ENCODE peak calls at places on chromosomes 2 and 18, in four cellular contexts. G, C, P and A are unnamed samples.

GRCh38 chr2:227415538-227416424 is 28.0 kb upstream of the SCYGR1 start:
- DNase-seq in G (no peak), P (no peak), C (peak; percentile 92), A (no peak)

GRCh38 chr2:218671077-218671653 is 637 bp downstream of the RNF25 start:
- DNase-seq in G (no peak), P (no peak), C (peak; percentile 15), A (no peak)

GRCh38 chr2:71617266-71617665 is 163.9 kb downstream of the DYSF start:
- DNase-seq in G (no peak), C (no peak), P (no peak), A (no peak)

GRCh38 chr2:229731916-229732315 is 17.6 kb upstream of the DNER start:
- DNase-seq in P (no peak), G (no peak), C (peak; percentile 78), A (no peak)

GRCh38 chr2:25324905-25325592 is 16.7 kb downstream of the DNMT3A start:
- DNase-seq in G (no peak), C (peak; percentile 51), P (no peak), A (no peak)

GRCh38 chr2:128773641-128774319 is 455.1 kb upstream of the HS6ST1 start:
- DNase-seq in P (no peak), C (no peak), G (no peak), A (no peak)

GRCh38 chr18:49613741-49614151 is 51.9 kb downstream of the LIPG start:
- DNase-seq in P (no peak), G (no peak), C (no peak), A (no peak)

GRCh38 chr2:160014227-160014626 is 48.2 kb downstream of the PLA2R1 start:
- DNase-seq in P (no peak), G (no peak), C (peak; percentile 26), A (no peak)

GRCh38 chr2:235156055-235156454 is 204.2 kb downstream of the SH3BP4 start:
- DNase-seq in P (no peak), C (no peak), G (no peak), A (no peak)

GRCh38 chr18:56286775-56287174 is 351.6 kb downstream of the TXNL1 start:
- DNase-seq in C (peak; percentile 47), P (no peak), G (no peak), A (no peak)

GRCh38 chr2:207235621-207236020 is 69.9 kb upstream of the KLF7 start:
- DNase-seq in G (no peak), C (no peak), P (no peak), A (no peak)

GRCh38 chr2:218876562-218877219 is 4.0 kb upstream of the WNT10A start:
- DNase-seq in G (peak; percentile 84), P (peak; percentile 54), C (peak; percentile 73), A (no peak)

GRCh38 chr18:48541026-48541746 is 2.4 kb downstream of the CTIF start:
- DNase-seq in C (peak; percentile 84), P (no peak), G (no peak), A (no peak)

GRCh38 chr18:54358495-54358793 is 738 bp downstream of the C18orf54 start:
- DNase-seq in C (peak; percentile 29), P (no peak), G (no peak), A (no peak)

GRCh38 chr18:7370812-7371211 is 139.9 kb downstream of the LRRC30 start:
- DNase-seq in P (no peak), C (peak; percentile 41), G (no peak), A (peak; percentile 5)

GRCh38 chr18:65610939-65611338 is 139.9 kb upstream of the CDH7 start:
- DNase-seq in P (no peak), G (no peak), C (no peak), A (no peak)

GRCh38 chr2:241833101-241833937 is 24.3 kb downstream of the NEU4 start:
- DNase-seq in C (peak; percentile 67), P (no peak), G (no peak), A (no peak)

GRCh38 chr18:57441395-57441794 is 6.2 kb downstream of the ONECUT2 start:
- DNase-seq in G (no peak), C (no peak), P (no peak), A (no peak)

GRCh38 chr2:62687644-62688043 is 17.9 kb upstream of the EHBP1 start:
- DNase-seq in C (no peak), G (no peak), P (no peak), A (no peak)

GRCh38 chr18:76364282-76365259 is 130.5 kb downstream of the ZNF516 start:
- DNase-seq in C (no peak), P (no peak), G (no peak), A (no peak)

GRCh38 chr2:79040967-79041582 is 15.6 kb downstream of the REG3G start:
- DNase-seq in C (no peak), P (no peak), G (no peak), A (no peak)

GRCh38 chr2:96399342-96400048 is 63.9 kb downstream of the NCAPH start:
- DNase-seq in P (no peak), C (no peak), G (no peak), A (no peak)

GRCh38 chr18:79001001-79001400 is 21.4 kb downstream of the SALL3 start:
- DNase-seq in P (no peak), G (no peak), C (no peak), A (no peak)

GRCh38 chr2:105873281-105873680 is 128.6 kb downstream of the NCK2 start:
- DNase-seq in C (no peak), G (no peak), P (no peak), A (no peak)

GRCh38 chr2:222688912-222689311 is 17.5 kb downstream of the MOGAT1 start:
- DNase-seq in C (peak; percentile 55), P (no peak), G (no peak), A (no peak)

GRCh38 chr2:9771481-9772017 is 71.7 kb upstream of the TAF1B start:
- DNase-seq in G (peak; percentile 25), C (peak; percentile 85), P (no peak), A (no peak)

GRCh38 chr2:106165556-106165955 is 28.5 kb downstream of the UXS1 start:
- DNase-seq in C (peak; percentile 23), P (no peak), G (no peak), A (no peak)